ENCODE peak calls at places on chromosome 1, in eight cellular contexts. X is ovary, M is heart left ventricle, T is adrenal gland, K is stomach, L is upper lobe of left lung, I is prostate gland, H is A549. V is an unnamed sample.

GRCh38 chr1:159211331-159212136 is 6.9 kb downstream of the ACKR1 start:
- DNase-seq in K (peak; percentile 45), T (peak; percentile 39), X (no peak), I (peak; percentile 22), M (no peak), H (peak; percentile 29), L (no peak), V (peak; percentile 54)

GRCh38 chr1:169163059-169163458 is 56.6 kb downstream of the ATP1B1 start:
- DNase-seq in L (no peak), M (no peak), K (no peak), T (no peak), H (peak; percentile 47), I (no peak), X (no peak), V (no peak)

GRCh38 chr1:9891207-9891606 is 18.9 kb downstream of the CTNNBIP1 start:
- DNase-seq in H (no peak), I (no peak), K (no peak), T (no peak), L (no peak), X (no peak), M (no peak), V (no peak)

GRCh38 chr1:41504126-41505035 is 19.9 kb upstream of the EDN2 start:
- DNase-seq in L (no peak), M (no peak), K (no peak), T (peak; percentile 58), H (peak; percentile 18), X (no peak), I (no peak), V (no peak)

GRCh38 chr1:110328274-110328673 is 10.9 kb upstream of the RBM15 start:
- DNase-seq in X (no peak), T (no peak), H (no peak), M (no peak), L (no peak), K (no peak), I (no peak), V (no peak)

GRCh38 chr1:119713538-119714456 is 2.1 kb downstream of the PHGDH start:
- DNase-seq in I (no peak), X (no peak), H (no peak), T (no peak), K (no peak), M (no peak), L (no peak), V (no peak)

GRCh38 chr1:9242338-9242969 is 7.9 kb downstream of the H6PD start:
- DNase-seq in I (peak; percentile 94), K (peak; percentile 91), H (no peak), L (peak; percentile 83), M (peak; percentile 74), X (peak; percentile 85), T (peak; percentile 96), V (peak; percentile 95)

GRCh38 chr1:87473203-87473661 is 144.6 kb downstream of the LMO4 start:
- DNase-seq in H (no peak), T (no peak), K (no peak), X (no peak), M (no peak), I (no peak), L (no peak), V (no peak)

GRCh38 chr1:116290085-116290670 is 82.9 kb upstream of the ATP1A1 start:
- DNase-seq in M (no peak), K (no peak), T (peak; percentile 36), L (no peak), H (no peak), I (peak; percentile 84), X (no peak), V (no peak)

GRCh38 chr1:232186936-232187335 is 443.0 kb downstream of the SIPA1L2 start:
- DNase-seq in T (no peak), L (no peak), K (no peak), M (no peak), X (no peak), H (no peak), I (no peak), V (no peak)

GRCh38 chr1:7187121-7187510 is 401.9 kb downstream of the CAMTA1 start:
- DNase-seq in L (no peak), T (no peak), M (no peak), I (no peak), X (no peak), H (no peak), K (no peak), V (no peak)

GRCh38 chr1:199447906-199448305 is 579.6 kb upstream of the NR5A2 start:
- DNase-seq in H (no peak), K (no peak), T (no peak), M (no peak), L (no peak), X (peak; percentile 9), I (no peak), V (no peak)

GRCh38 chr1:30895942-30896660 is 12.5 kb downstream of the SDC3 start:
- DNase-seq in L (no peak), T (no peak), M (no peak), K (no peak), H (no peak), I (no peak), X (no peak), V (no peak)

GRCh38 chr1:207404849-207405525 is 49.1 kb upstream of the CR2 start:
- DNase-seq in X (no peak), K (no peak), L (no peak), T (peak; percentile 12), H (peak; percentile 77), M (no peak), I (no peak), V (no peak)

GRCh38 chr1:220810179-220810653 is 23.5 kb downstream of the MTARC1 start:
- DNase-seq in X (peak; percentile 77), M (peak; percentile 77), H (peak; percentile 77), L (peak; percentile 51), T (peak; percentile 81), K (peak; percentile 70), I (peak; percentile 54), V (peak; percentile 87)

GRCh38 chr1:70745199-70745598 is 302.4 kb downstream of the PTGER3 start:
- DNase-seq in M (no peak), X (no peak), I (no peak), L (no peak), K (no peak), H (no peak), T (peak; percentile 5), V (no peak)

GRCh38 chr1:44015206-44015605 is 16.1 kb downstream of the SLC6A9 start:
- DNase-seq in H (no peak), K (no peak), M (no peak), X (no peak), L (no peak), I (no peak), T (no peak), V (no peak)

GRCh38 chr1:202618387-202619022 is 91.7 kb downstream of the SYT2 start:
- DNase-seq in T (no peak), K (no peak), X (no peak), M (no peak), L (no peak), H (no peak), I (no peak), V (no peak)

GRCh38 chr1:181251001-181251712 is 162.7 kb downstream of the IER5 start:
- DNase-seq in X (no peak), T (peak; percentile 49), L (no peak), I (peak; percentile 74), M (no peak), K (peak; percentile 26), H (peak; percentile 69), V (peak; percentile 24)

GRCh38 chr1:247204177-247204647 is 32.4 kb upstream of the ZNF124 start:
- DNase-seq in X (no peak), I (no peak), T (no peak), M (no peak), K (no peak), H (no peak), L (no peak), V (no peak)

GRCh38 chr1:46418976-46419375 is 24.9 kb downstream of the FAAH start:
- DNase-seq in K (no peak), I (no peak), L (no peak), X (no peak), M (no peak), T (no peak), H (no peak), V (no peak)

GRCh38 chr1:79325705-79326104 is 319.2 kb upstream of the ADGRL4 start:
- DNase-seq in M (no peak), L (no peak), H (no peak), K (no peak), I (no peak), T (no peak), X (no peak), V (no peak)

GRCh38 chr1:204915856-204916485 is 45.3 kb downstream of the NFASC start:
- DNase-seq in I (no peak), M (no peak), T (no peak), L (no peak), K (no peak), H (no peak), X (no peak), V (no peak)
- H3K4me3 ChIP-seq in I (no peak overlapping the region), M (no peak overlapping the region), T (no peak overlapping the region), L (no peak overlapping the region), K (no peak overlapping the region), H (no peak overlapping the region), X (no peak overlapping the region), V (no peak overlapping the region)

GRCh38 chr1:234711400-234711799 is 101.4 kb upstream of the IRF2BP2 start:
- DNase-seq in K (no peak), H (no peak), T (no peak), I (no peak), L (no peak), M (no peak), X (no peak), V (no peak)
- H3K27ac ChIP-seq in K (no peak overlapping the region), H (peak overlapping the region; percentile 38), T (peak overlapping the region; percentile 55), I (no peak overlapping the region), L (no peak overlapping the region), M (peak overlapping the region; percentile 41), X (no peak overlapping the region), V (no peak overlapping the region)

GRCh38 chr1:84253891-84254290 is 47.6 kb upstream of the SAMD13 start:
- DNase-seq in T (peak; percentile 67), K (peak; percentile 41), H (peak; percentile 91), X (no peak), I (peak; percentile 34), M (peak; percentile 38), L (no peak), V (peak; percentile 50)
- TF ChIP-seq POLR2A in T (no peak), K (no peak), H (no peak), X (no peak), I (no peak), M (no peak), L (no peak), V (no peak)

GRCh38 chr1:183568176-183569041 is 21.9 kb downstream of the NCF2 start:
- DNase-seq in X (no peak), T (peak; percentile 55), I (no peak), H (no peak), K (no peak), M (peak; percentile 58), L (no peak), V (no peak)
- H3K4me3 ChIP-seq in X (no peak overlapping the region), T (no peak overlapping the region), I (no peak overlapping the region), H (no peak overlapping the region), K (no peak overlapping the region), M (no peak overlapping the region), L (no peak overlapping the region), V (no peak overlapping the region)

GRCh38 chr1:234916840-234917239 is 211.8 kb downstream of the TOMM20 start:
- DNase-seq in L (no peak), K (no peak), H (no peak), M (no peak), T (no peak), X (no peak), I (no peak), V (no peak)
- H3K27ac ChIP-seq in L (peak overlapping the region; percentile 85), K (peak overlapping the region; percentile 90), H (peak overlapping the region; percentile 75), M (peak overlapping the region; percentile 92), T (peak overlapping the region; percentile 80), X (no peak overlapping the region), I (peak overlapping the region; percentile 68), V (peak overlapping the region; percentile 54)

GRCh38 chr1:151290709-151291303 is 8.7 kb downstream of the ZNF687 start:
- DNase-seq in K (no peak), H (no peak), L (peak; percentile 58), M (no peak), T (no peak), X (no peak), I (no peak), V (no peak)
- TF ChIP-seq POLR2A in K (no peak), H (no peak), L (no peak), M (no peak), T (no peak), X (no peak), I (no peak), V (no peak)